ENCODE peak calls at places on chromosomes 2 and 18, in ten cellular contexts. T is osteoblast, Y is transverse colon, J is uterus, D is cardiac muscle cell, E is sigmoid colon, C is K562, P is fibroblast of mammary gland, Q is glutamatergic neuron, H is B cell. S is an unnamed sample.

GRCh38 chr18:26863122-26863879 is 2.2 kb downstream of the AQP4 start:
- DNase-seq in T (no peak), Y (peak), J (no peak), D (peak), E (peak), C (no peak), P (no peak), Q (peak), H (no peak), S (no peak)

GRCh38 chr2:104733544-104733943 is 120.4 kb upstream of the POU3F3 start:
- DNase-seq in T (no peak), Y (peak), J (no peak), D (peak), E (no peak), C (peak), P (no peak), Q (no peak), H (peak), S (no peak)

GRCh38 chr18:10739152-10739551 is 213.3 kb downstream of the NAPG start:
- DNase-seq in T (no peak), Y (no peak), J (no peak), D (no peak), E (no peak), C (no peak), P (no peak), Q (no peak), H (no peak), S (no peak)

GRCh38 chr2:55338268-55338667 is 69.2 kb upstream of the MTIF2 start:
- DNase-seq in T (no peak), Y (no peak), J (no peak), D (no peak), E (no peak), C (no peak), P (peak), Q (no peak), H (no peak), S (no peak)

GRCh38 chr18:48100712-48101165 is 170.3 kb upstream of the SMAD2 start:
- DNase-seq in T (no peak), Y (no peak), J (peak), D (peak), E (no peak), C (no peak), P (no peak), Q (peak), H (no peak), S (no peak)

GRCh38 chr2:234399451-234400246 is 97.2 kb downstream of the ARL4C start:
- DNase-seq in T (peak), Y (no peak), J (no peak), D (no peak), E (no peak), C (no peak), P (no peak), Q (no peak), H (no peak), S (no peak)

GRCh38 chr2:11121099-11121822 is 34.0 kb upstream of the SLC66A3 start:
- DNase-seq in T (peak), Y (no peak), J (no peak), D (no peak), E (no peak), C (no peak), P (peak), Q (no peak), H (no peak), S (no peak)

GRCh38 chr18:37179384-37179783 is 350.5 kb downstream of the KIAA1328 start:
- DNase-seq in T (no peak), Y (no peak), J (no peak), D (no peak), E (no peak), C (no peak), P (no peak), Q (no peak), H (no peak), S (no peak)

GRCh38 chr2:176569574-176569973 is 300.3 kb downstream of the MTX2 start:
- DNase-seq in T (no peak), Y (no peak), J (no peak), D (no peak), E (no peak), C (no peak), P (no peak), Q (peak), H (no peak), S (no peak)

GRCh38 chr2:85444629-85445028 is 26.1 kb downstream of the SH2D6 start:
- DNase-seq in T (no peak), Y (no peak), J (no peak), D (no peak), E (no peak), C (no peak), P (peak), Q (no peak), H (no peak), S (no peak)

GRCh38 chr2:73292906-73293533 is 328 bp downstream of the EGR4 start:
- DNase-seq in T (peak), Y (no peak), J (no peak), D (no peak), E (no peak), C (no peak), P (no peak), Q (peak), H (no peak), S (no peak)

GRCh38 chr18:58048243-58048642 is 4.2 kb downstream of the NEDD4L start:
- DNase-seq in T (peak), Y (no peak), J (no peak), D (no peak), E (no peak), C (no peak), P (no peak), Q (no peak), H (no peak), S (no peak)

GRCh38 chr2:109530712-109531111 is 83.1 kb downstream of the SEPTIN10 start:
- DNase-seq in T (no peak), Y (no peak), J (no peak), D (no peak), E (no peak), C (no peak), P (no peak), Q (no peak), H (no peak), S (no peak)

GRCh38 chr2:237379636-237380035 is 34.3 kb downstream of the COL6A3 start:
- DNase-seq in T (no peak), Y (no peak), J (no peak), D (no peak), E (no peak), C (no peak), P (no peak), Q (no peak), H (no peak), S (no peak)

GRCh38 chr2:112642961-112643360 is 2.8 kb upstream of the SLC20A1 start:
- DNase-seq in T (no peak), Y (no peak), J (no peak), D (no peak), E (no peak), C (peak), P (no peak), Q (no peak), H (no peak), S (no peak)

DNA sequence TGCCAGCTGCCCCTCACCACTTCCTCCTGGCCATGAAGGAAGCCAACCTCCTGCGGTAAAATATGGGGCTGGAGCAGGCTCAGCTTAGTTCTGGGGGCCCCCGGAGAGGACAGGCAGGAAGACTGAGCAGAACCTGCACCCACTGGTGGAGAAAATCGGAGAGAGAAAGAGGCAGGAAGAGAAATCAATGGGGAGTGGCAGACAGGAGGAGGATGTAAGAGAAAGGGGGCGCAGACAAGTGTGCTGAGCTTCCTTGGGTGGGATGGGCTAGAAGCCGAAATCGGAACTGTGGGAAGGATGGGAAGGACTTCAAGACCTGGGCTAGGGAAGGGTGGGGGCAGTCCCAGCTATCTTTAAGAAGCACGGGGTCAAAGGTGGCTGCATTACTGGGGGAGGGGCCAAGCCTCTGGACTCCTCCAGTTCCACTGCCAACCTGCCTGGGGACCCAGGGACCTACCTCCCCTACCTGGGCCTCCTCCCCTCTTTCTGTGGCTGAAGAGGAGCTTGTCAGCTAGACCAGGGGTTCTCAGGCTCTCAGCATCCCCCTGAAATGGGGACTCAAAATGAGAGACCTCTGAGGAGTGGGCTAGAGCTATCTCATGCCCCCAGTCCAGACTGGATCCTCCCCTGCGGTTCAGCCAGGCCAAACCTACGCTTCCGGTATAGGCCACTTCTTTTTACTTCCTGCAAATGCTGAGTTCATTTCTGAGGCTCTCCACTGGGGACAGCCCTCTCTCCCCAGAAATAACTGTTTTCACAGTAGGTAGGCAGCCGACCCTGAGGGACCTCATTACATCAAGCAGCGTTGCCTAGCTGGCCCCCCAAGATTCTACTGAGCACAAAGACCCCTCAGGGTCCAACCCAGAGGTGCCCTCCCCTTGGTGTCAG is 33.6 kb upstream of the B3GNT7 start:
- DNase-seq in T (no peak), Y (peak), J (no peak), D (no peak), E (peak), C (peak), P (no peak), Q (no peak), H (peak), S (no peak)
- TF ChIP-seq CTCF in T (no peak), Y (no peak), J (no peak), D (no peak), E (no peak), C (peak), P (no peak), Q (no peak), H (peak), S (no peak)

GRCh38 chr2:77954931-77955330 is 432.8 kb upstream of the LRRTM4 start:
- DNase-seq in T (no peak), Y (no peak), J (no peak), D (no peak), E (no peak), C (peak), P (no peak), Q (no peak), H (no peak), S (no peak)
- TF ChIP-seq CTCF in T (no peak), Y (no peak), J (no peak), D (no peak), E (no peak), C (peak), P (no peak), Q (peak), H (no peak), S (no peak)

DNA sequence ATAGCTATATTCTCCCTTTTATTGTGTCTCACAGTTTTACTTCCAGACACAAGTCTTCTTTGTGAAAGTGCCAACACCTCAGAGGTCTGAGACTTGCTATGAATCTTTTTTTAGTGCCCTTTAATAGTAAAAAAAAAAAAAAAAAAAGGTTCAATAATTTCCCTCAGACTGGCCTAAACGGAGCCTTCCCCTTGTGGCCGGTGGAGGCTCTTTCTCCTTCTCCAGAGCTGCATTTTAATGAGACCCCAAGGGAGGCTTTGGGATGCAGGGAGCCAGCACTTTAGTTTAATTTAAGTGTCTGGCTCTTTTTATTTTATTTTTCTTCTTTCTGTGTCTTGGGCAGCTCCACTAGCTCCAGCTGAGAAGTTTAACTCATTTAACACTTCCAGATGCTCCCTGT is 67.8 kb upstream of the MAPK4 start:
- DNase-seq in T (no peak), Y (no peak), J (no peak), D (no peak), E (no peak), C (no peak), P (no peak), Q (no peak), H (no peak), S (no peak)
- TF ChIP-seq CTCF in T (no peak), Y (no peak), J (no peak), D (no peak), E (no peak), C (no peak), P (no peak), Q (peak), H (no peak), S (no peak)

GRCh38 chr2:226640501-226640900 is 159.1 kb downstream of the IRS1 start:
- DNase-seq in T (no peak), Y (no peak), J (no peak), D (no peak), E (no peak), C (no peak), P (no peak), Q (no peak), H (no peak), S (no peak)
- TF ChIP-seq CTCF in T (no peak), Y (no peak), J (no peak), D (no peak), E (no peak), C (no peak), P (no peak), Q (no peak), H (no peak), S (no peak)

DNA sequence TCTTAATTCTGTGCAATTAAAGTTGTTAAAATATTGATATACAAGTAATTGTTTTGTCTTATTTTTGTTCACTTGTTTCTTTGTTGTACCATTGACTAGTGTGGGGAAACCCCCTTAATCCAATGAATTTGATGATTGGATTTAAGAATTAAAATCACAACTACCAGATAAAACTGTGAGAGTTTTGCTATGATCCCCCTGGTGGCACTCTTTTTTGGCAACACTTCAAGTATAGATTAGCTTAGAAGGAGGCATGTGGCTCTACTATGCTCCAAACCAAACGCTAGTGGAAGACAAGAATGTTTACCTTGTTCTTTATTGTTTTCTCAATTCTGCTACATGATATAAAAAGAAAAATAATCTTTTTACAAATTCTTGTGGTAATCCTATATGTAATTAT is 477.8 kb upstream of the ETAA1 start:
- DNase-seq in T (no peak), Y (no peak), J (no peak), D (no peak), E (no peak), C (no peak), P (no peak), Q (no peak), H (no peak), S (no peak)
- TF ChIP-seq CTCF in T (no peak), Y (no peak), J (no peak), D (no peak), E (no peak), C (no peak), P (no peak), Q (no peak), H (no peak), S (no peak)

DNA sequence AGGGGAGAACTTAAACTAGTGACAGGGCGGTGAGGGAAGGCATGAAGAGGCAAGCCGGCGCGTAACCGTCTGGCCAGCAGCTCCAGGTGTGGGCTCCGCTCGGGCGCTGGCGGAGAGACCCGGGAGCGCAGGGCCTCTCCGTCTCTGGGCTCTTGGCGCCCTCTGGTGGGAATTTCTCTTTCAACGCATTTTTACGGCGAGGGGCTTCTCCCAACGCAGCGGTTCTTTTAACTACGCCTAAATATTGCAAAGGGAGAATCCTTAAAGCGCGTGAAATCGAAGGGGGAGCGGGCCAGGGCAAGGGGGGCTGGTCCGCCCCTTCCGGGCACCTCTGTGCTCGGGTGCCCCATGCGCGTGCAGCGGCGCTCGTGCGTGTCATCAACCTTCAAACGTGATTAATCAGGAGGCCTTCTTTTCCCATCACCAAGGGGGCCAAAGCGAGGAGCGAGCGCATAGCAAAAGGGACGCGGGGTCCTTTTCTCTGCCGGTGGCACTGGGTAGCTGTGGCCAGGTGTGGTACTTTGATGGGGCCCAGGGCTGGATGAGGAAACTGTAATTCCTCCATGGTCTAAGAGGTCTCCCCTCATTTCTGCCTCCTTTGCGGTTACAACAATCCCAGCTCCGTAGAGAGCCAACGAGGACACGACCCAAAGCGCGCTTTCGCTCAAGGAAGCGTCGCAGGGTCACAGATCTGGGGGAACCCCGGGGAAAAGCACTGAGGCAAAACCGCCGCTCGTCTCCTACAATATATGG is 765 bp upstream of the GAD1 start:
- DNase-seq in T (peak), Y (peak), J (peak), D (peak), E (no peak), C (peak), P (peak), Q (peak), H (peak), S (no peak)
- TF ChIP-seq CTCF in T (peak), Y (peak), J (peak), D (peak), E (peak), C (peak), P (peak), Q (peak), H (peak), S (no peak)

DNA sequence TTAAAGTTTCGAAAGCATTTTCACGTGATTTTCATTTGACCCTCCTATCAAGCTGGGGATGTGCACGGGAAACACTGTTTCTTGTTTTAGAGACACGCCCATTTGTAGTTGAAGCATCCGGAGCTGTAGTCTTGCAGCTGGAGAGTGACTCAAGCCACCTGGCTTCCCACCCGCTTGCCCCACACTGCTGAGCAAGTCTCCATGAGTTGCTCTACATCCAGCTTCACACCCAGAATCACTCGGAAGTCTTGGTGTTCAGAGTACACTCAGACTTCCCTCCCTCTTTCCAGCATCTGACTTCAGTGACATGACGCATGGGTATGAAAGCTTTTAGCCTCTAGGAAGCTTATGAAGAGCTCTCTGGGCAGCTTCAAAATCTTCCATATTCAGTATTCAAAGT is 262.4 kb downstream of the NBAS start:
- DNase-seq in T (peak), Y (no peak), J (peak), D (no peak), E (peak), C (no peak), P (peak), Q (no peak), H (no peak), S (no peak)
- TF ChIP-seq CTCF in T (no peak), Y (no peak), J (no peak), D (no peak), E (no peak), C (no peak), P (no peak), Q (no peak), H (no peak), S (no peak)

S was measured in omental fat pad.